ENCODE peak calls at places on chromosomes 3 and 15, in six cellular contexts. B is AG09309; V is nephron progenitor cell; Q is CD4-positive, alpha-beta T cell; K is fibroblast of mammary gland; T is AG10803. O is an unnamed sample.

GRCh38 chr3:151443583-151443982 is 17.3 kb downstream of the IGSF10 start:
- DNase-seq in K (no peak), B (no peak), V (peak), T (no peak), Q (no peak), O (no peak)

GRCh38 chr15:35142578-35142977 is 57.5 kb upstream of the NANOGP8 start:
- DNase-seq in T (peak), Q (no peak), K (peak), V (no peak), B (no peak), O (no peak)

GRCh38 chr3:196177967-196178366 is 33.2 kb downstream of the ZDHHC19 start:
- DNase-seq in V (no peak), K (no peak), T (no peak), B (no peak), Q (no peak), O (no peak)

GRCh38 chr15:48537277-48538113 is 108.0 kb downstream of the FBN1 start:
- DNase-seq in B (no peak), K (peak), V (no peak), Q (no peak), T (no peak), O (no peak)

GRCh38 chr3:184710870-184711365 is 946 bp downstream of the MAGEF1 start:
- DNase-seq in V (no peak), T (no peak), Q (no peak), B (no peak), K (no peak), O (no peak)

GRCh38 chr3:120821426-120821825 is 78.9 kb downstream of the GTF2E1 start:
- DNase-seq in V (no peak), K (no peak), B (no peak), Q (no peak), T (no peak), O (no peak)

GRCh38 chr3:10278501-10278900 is 14.2 kb downstream of the GHRL start:
- DNase-seq in B (no peak), V (no peak), K (no peak), T (no peak), Q (no peak), O (no peak)

GRCh38 chr3:64344721-64345207 is 119.5 kb upstream of the PRICKLE2 start:
- DNase-seq in K (peak), T (peak), B (no peak), Q (no peak), V (no peak), O (no peak)

GRCh38 chr15:97759363-97759762 is 201.1 kb upstream of the ARRDC4 start:
- DNase-seq in B (no peak), Q (no peak), K (peak), T (peak), V (no peak), O (no peak)

GRCh38 chr3:12869025-12869695 is 27.8 kb upstream of the RPL32 start:
- DNase-seq in V (peak), T (no peak), K (no peak), Q (no peak), B (no peak), O (no peak)

GRCh38 chr3:190883141-190883540 is 20.6 kb upstream of the GMNC start:
- DNase-seq in B (no peak), T (no peak), K (no peak), Q (no peak), V (no peak), O (no peak)

GRCh38 chr3:151625057-151625456 is 108.7 kb upstream of the AADACL2 start:
- DNase-seq in V (no peak), K (no peak), B (no peak), Q (no peak), T (peak), O (peak)

GRCh38 chr3:171431550-171431949 is 28.7 kb downstream of the TNIK start:
- DNase-seq in Q (no peak), T (no peak), V (no peak), B (no peak), K (no peak), O (no peak)

GRCh38 chr3:165243597-165243996 is 47.4 kb upstream of the SLITRK3 start:
- DNase-seq in T (no peak), K (no peak), Q (no peak), B (no peak), V (no peak), O (no peak)

GRCh38 chr15:66364944-66365343 is 8.5 kb upstream of the TIPIN start:
- DNase-seq in Q (no peak), K (no peak), T (no peak), V (no peak), B (no peak), O (no peak)

GRCh38 chr15:60840703-60841411 is 361.9 kb upstream of the ICE2 start:
- DNase-seq in V (no peak), T (no peak), K (no peak), Q (peak), B (no peak), O (no peak)

GRCh38 chr15:75693501-75694240 is 19.0 kb downstream of the CSPG4 start:
- DNase-seq in T (peak), Q (no peak), K (peak), B (no peak), V (no peak), O (no peak)

GRCh38 chr15:39140060-39140604 is 440.7 kb upstream of the THBS1 start:
- DNase-seq in T (peak), K (peak), B (peak), V (no peak), Q (no peak), O (peak)

GRCh38 chr15:71666723-71667122 is 143.6 kb upstream of the NR2E3 start:
- DNase-seq in Q (no peak), B (no peak), T (no peak), K (no peak), V (no peak), O (no peak)

GRCh38 chr15:30033763-30034162 is 49.0 kb upstream of the GOLGA8J start:
- DNase-seq in T (no peak), V (no peak), K (no peak), B (no peak), Q (no peak), O (no peak)

GRCh38 chr15:89330119-89330518 is 4.5 kb downstream of the POLG start:
- DNase-seq in Q (no peak), B (no peak), K (no peak), V (no peak), T (no peak), O (no peak)

GRCh38 chr15:88256261-88257230 is at the start of gene NTRK3:
- DNase-seq in T (peak), K (no peak), B (no peak), V (peak), Q (no peak), O (no peak)

GRCh38 chr3:115698851-115699535 is 75.7 kb downstream of the GAP43 start:
- DNase-seq in Q (no peak), K (no peak), B (no peak), V (peak), T (peak), O (no peak)

GRCh38 chr3:109440353-109440752 is 103.0 kb upstream of the DPPA4 start:
- DNase-seq in Q (no peak), B (no peak), K (no peak), V (no peak), T (no peak), O (no peak)

GRCh38 chr15:58476525-58477162 is 44.9 kb downstream of the LIPC start:
- DNase-seq in T (no peak), B (no peak), V (no peak), K (no peak), Q (no peak), O (no peak)

GRCh38 chr3:153221748-153222162 is 59.7 kb downstream of the RAP2B start:
- DNase-seq in Q (peak), B (peak), V (no peak), T (peak), K (peak), O (no peak)

GRCh38 chr3:16912400-16913263 is 27.9 kb downstream of the PLCL2 start:
- DNase-seq in Q (no peak), T (no peak), V (no peak), B (no peak), K (no peak), O (no peak)

GRCh38 chr3:41259449-41260062 is 60.3 kb downstream of the CTNNB1 start:
- DNase-seq in B (no peak), K (peak), T (peak), V (no peak), Q (no peak), O (no peak)

GRCh38 chr3:46609944-46610722 is 2.2 kb upstream of the FAM240A start:
- DNase-seq in B (no peak), K (no peak), Q (no peak), T (no peak), V (no peak), O (no peak)

GRCh38 chr3:126245811-126246727 is 65.7 kb upstream of the ALDH1L1 start:
- DNase-seq in T (peak), V (peak), K (peak), Q (no peak), B (peak), O (peak)

GRCh38 chr3:13543251-13543650 is 5.7 kb upstream of the FBLN2 start:
- DNase-seq in V (no peak), B (peak), K (peak), Q (no peak), T (peak), O (peak)

GRCh38 chr3:64502284-64502683 is 185.5 kb downstream of the ADAMTS9 start:
- DNase-seq in V (no peak), B (no peak), Q (no peak), T (peak), K (peak), O (no peak)

GRCh38 chr3:45100998-45101407 is 45.2 kb downstream of the CDCP1 start:
- DNase-seq in T (peak), Q (no peak), V (no peak), K (peak), B (peak), O (no peak)

GRCh38 chr3:42300013-42300412 is 34.0 kb upstream of the CCK start:
- DNase-seq in V (peak), B (no peak), K (peak), T (peak), Q (no peak), O (no peak)

DNA sequence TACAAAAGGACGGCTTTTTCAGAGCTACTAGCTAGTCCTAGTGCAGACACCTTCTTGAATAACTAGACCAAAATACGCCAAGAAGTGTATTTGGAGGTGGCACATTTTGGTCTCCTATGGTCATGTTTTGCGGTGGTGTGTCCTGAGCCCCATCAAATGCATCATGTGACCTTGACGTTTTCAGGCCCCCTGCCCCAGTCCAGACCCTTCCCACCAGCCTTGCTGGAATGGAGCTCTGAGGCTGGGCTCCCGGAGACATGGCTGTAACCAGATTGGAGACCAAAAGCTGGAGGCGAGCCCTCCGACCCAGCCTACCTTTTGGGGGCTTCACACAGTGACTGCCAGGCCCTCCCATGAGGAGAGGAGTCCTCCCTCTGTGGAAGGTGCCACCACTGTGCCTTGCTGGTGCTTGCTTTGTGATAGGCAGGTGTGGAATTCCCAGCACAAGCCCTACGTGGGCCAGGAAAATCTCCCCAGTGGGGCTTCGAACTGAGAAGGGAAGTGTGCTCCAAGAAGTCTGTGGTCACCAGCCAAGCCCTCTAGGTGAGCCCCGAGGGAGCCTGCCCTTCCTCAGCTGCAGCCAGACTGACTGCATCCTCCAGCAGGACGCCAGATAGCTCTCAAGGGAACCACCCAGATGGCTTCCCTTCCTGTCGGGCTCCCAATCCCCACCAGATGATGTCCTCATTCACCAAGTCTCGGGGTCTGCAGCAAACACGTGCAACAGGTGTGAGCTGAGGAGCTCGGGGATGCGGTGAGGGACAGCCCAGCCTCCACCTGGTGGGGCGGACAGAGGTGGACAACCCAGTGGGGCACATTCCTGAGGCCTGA is 126.2 kb downstream of the ASB7 start:
- DNase-seq in V (no peak), K (no peak), T (no peak), B (no peak), Q (no peak), O (no peak)
- TF ChIP-seq CTCF in V (no peak), K (no peak), T (no peak), B (no peak), Q (no peak), O (no peak)

GRCh38 chr15:101642361-101642760 is 9.8 kb downstream of the TM2D3 start:
- DNase-seq in T (no peak), K (no peak), V (no peak), B (no peak), Q (no peak), O (no peak)
- TF ChIP-seq CTCF in T (no peak), K (no peak), V (no peak), B (peak), Q (no peak), O (no peak)

DNA sequence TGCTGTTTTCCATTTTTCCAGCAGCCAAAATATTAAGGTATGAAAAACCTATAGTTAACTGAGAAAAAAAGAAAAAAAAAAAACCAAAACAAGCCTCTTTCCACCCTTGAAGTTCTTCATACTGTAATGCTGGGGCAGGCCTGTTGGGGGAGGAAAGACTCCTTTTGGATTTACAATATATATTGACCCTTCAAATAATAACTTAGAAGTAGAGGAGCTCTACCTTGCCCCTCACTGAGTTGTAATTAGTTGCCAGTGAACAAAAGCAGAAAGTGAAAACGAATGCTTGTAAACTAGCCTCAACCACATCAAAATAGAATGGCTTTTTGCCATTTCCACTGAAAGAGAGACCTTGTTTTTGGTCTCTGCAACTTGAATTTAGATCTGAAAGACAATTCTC is 326.6 kb downstream of the NR2F2 start:
- DNase-seq in V (no peak), Q (no peak), B (no peak), T (no peak), K (no peak), O (no peak)
- TF ChIP-seq CTCF in V (no peak), Q (no peak), B (no peak), T (no peak), K (no peak), O (no peak)

GRCh38 chr15:85412956-85413854 is 32.8 kb downstream of the AKAP13 start:
- DNase-seq in V (peak), Q (peak), K (peak), T (peak), B (no peak), O (peak)
- TF ChIP-seq CTCF in V (no peak), Q (no peak), K (peak), T (no peak), B (no peak), O (no peak)

GRCh38 chr15:101152914-101153313 is 98.9 kb downstream of the CHSY1 start:
- DNase-seq in B (no peak), K (no peak), T (no peak), V (no peak), Q (no peak), O (no peak)
- TF ChIP-seq CTCF in B (peak), K (peak), T (peak), V (peak), Q (no peak), O (peak)

DNA sequence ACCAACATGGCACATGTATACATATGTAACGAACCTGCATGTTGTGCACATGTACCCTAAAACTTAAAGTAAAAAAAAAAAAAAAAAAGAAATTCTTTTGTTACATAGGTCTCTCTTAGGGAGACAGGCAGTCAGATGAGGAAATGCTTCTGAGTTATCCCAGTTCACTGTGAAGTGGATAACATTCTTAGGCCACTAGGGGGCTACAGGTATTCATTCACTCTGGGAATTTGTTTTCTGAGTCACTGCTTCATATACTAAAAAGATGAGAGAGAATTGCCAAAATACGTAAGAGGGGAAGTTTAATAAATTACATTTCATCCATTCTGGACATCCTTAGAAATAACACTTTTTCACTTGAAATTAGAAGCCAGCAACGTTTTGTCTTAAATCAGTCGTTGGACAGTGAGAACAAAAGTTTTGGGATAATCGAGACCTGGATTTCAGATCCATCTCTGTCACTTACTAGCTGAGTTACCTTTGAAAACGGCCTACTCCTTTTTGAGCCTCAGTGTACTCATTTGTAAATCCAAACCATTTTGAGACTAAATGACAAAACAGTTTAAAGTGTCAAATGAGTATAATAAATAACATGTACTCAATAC is 738.4 kb upstream of the ALCAM start:
- DNase-seq in B (peak), K (peak), Q (no peak), T (peak), V (no peak), O (peak)
- TF ChIP-seq CTCF in B (peak), K (peak), Q (peak), T (peak), V (peak), O (peak)

GRCh38 chr3:174342941-174343431 is 516.1 kb upstream of the NAALADL2 start:
- DNase-seq in K (peak), Q (no peak), B (peak), V (no peak), T (peak), O (no peak)
- TF ChIP-seq CTCF in K (peak), Q (no peak), B (no peak), V (no peak), T (peak), O (peak)

GRCh38 chr3:188202358-188203138 is 48.6 kb downstream of the LPP start:
- DNase-seq in B (no peak), Q (no peak), K (no peak), T (no peak), V (no peak), O (no peak)
- TF ChIP-seq CTCF in B (no peak), Q (no peak), K (no peak), T (no peak), V (peak), O (no peak)

DNA sequence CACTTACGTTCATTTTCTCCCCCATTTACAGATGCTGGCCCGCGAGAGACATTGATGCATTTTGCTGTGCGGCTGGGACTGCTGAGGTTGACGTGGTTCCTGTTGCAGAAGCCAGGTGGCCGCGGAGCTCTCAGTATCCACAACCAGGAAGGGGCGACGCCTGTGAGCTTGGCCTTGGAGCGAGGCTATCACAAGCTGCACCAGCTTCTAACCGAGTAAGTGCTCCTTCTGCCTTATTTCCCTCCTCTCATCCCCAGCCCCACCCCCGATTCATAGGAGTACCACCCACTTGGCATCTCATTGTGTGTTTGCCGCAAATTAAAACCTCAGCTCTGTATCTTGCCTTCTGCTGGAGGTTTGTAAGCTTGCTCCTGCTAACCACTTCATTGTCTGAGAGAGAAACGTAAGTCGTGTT is 163.3 kb downstream of the AKAP13 start:
- DNase-seq in B (no peak), V (no peak), Q (peak), K (no peak), T (no peak), O (no peak)
- TF ChIP-seq CTCF in B (no peak), V (no peak), Q (peak), K (no peak), T (no peak), O (no peak)

O was measured in AG09319.